ENCODE peak calls at places on chromosomes 12 and 14, in seven cellular contexts. Z, R, O, Y, Q, G and P are unnamed samples.

GRCh38 chr12:85688837-85689236 is 147.4 kb downstream of the RASSF9 start:
- DNase-seq in O (no peak), Q (peak), Y (no peak), G (no peak), Z (no peak), R (no peak), P (no peak)

GRCh38 chr14:90968025-90968424 is 92.4 kb downstream of the RPS6KA5 start:
- DNase-seq in G (no peak), R (no peak), O (no peak), Q (no peak), Z (no peak), Y (no peak), P (peak)

GRCh38 chr12:123533672-123534643 is at the start of gene RILPL1:
- DNase-seq in Q (peak), Y (peak), O (no peak), Z (no peak), G (peak), R (peak), P (no peak)

GRCh38 chr12:93785262-93786010 is 108.3 kb downstream of the CRADD start:
- DNase-seq in Z (no peak), O (peak), G (peak), Q (peak), Y (peak), R (peak), P (no peak)

GRCh38 chr12:56151672-56152131 is 685 bp upstream of the MYL6B start:
- DNase-seq in Z (no peak), Q (peak), Y (peak), O (peak), G (peak), R (peak), P (no peak)

GRCh38 chr12:117857632-117858274 is 111.0 kb downstream of the KSR2 start:
- DNase-seq in Q (peak), G (peak), Y (peak), O (no peak), Z (peak), R (peak), P (peak)

GRCh38 chr12:48351022-48351708 is 446 bp upstream of the ZNF641 start:
- DNase-seq in Z (no peak), Y (peak), O (peak), Q (peak), R (peak), G (no peak), P (peak)

GRCh38 chr14:57712698-57713097 is 153.2 kb downstream of the SLC35F4 start:
- DNase-seq in Z (no peak), Y (no peak), O (no peak), R (no peak), Q (no peak), G (no peak), P (no peak)

GRCh38 chr12:124318336-124319020 is 23.6 kb downstream of the RFLNA start:
- DNase-seq in Q (peak), Z (no peak), R (no peak), O (no peak), Y (no peak), G (no peak), P (no peak)

GRCh38 chr12:29656762-29657538 is 126.8 kb downstream of the TMTC1 start:
- DNase-seq in O (no peak), R (no peak), G (no peak), Q (no peak), Z (no peak), Y (no peak), P (no peak)

GRCh38 chr12:89140141-89140540 is 212.2 kb downstream of the DUSP6 start:
- DNase-seq in R (no peak), O (no peak), G (no peak), Y (no peak), Q (no peak), Z (no peak), P (no peak)

GRCh38 chr12:99455350-99456037 is 192.1 kb upstream of the GARIN6 start:
- DNase-seq in O (peak), R (peak), G (no peak), Q (peak), Y (no peak), Z (no peak), P (no peak)

GRCh38 chr14:68245146-68246073 is 425.8 kb downstream of the RAD51B start:
- DNase-seq in Y (no peak), O (no peak), R (no peak), Z (no peak), G (peak), Q (no peak), P (no peak)

GRCh38 chr12:57208946-57209282 is 7.7 kb upstream of the NXPH4 start:
- DNase-seq in Z (no peak), Q (no peak), G (no peak), Y (no peak), R (no peak), O (no peak), P (no peak)

GRCh38 chr14:73166399-73166798 is 30.1 kb downstream of the PSEN1 start:
- DNase-seq in Q (no peak), Z (no peak), O (no peak), Y (no peak), G (no peak), R (no peak), P (no peak)

GRCh38 chr14:69703047-69704046 is 63.6 kb upstream of the SRSF5 start:
- DNase-seq in G (no peak), R (no peak), O (no peak), Q (no peak), Z (no peak), Y (peak), P (peak)

GRCh38 chr12:15001733-15002471 is 29.1 kb downstream of the PDE6H start:
- DNase-seq in R (no peak), Q (peak), Y (peak), Z (no peak), G (no peak), O (no peak), P (no peak)

GRCh38 chr12:33588082-33588712 is 148.6 kb upstream of the SYT10 start:
- DNase-seq in Q (peak), Y (no peak), Z (no peak), O (no peak), R (no peak), G (peak), P (peak)

GRCh38 chr12:118357327-118358007 is 15.2 kb downstream of the TAOK3 start:
- DNase-seq in Z (peak), O (peak), R (peak), Q (no peak), G (peak), Y (no peak), P (peak)

GRCh38 chr12:27548301-27549199 is 24.5 kb downstream of the PPFIBP1 start:
- DNase-seq in Y (peak), G (no peak), R (no peak), Z (no peak), Q (no peak), O (no peak), P (no peak)

GRCh38 chr14:94173885-94174621 is at the start of gene PPP4R4:
- DNase-seq in Q (peak), Z (no peak), G (peak), O (peak), Y (peak), R (peak), P (peak)

GRCh38 chr12:119819322-119819721 is 57.8 kb downstream of the CIT start:
- DNase-seq in Z (no peak), G (no peak), O (no peak), Y (no peak), Q (no peak), R (no peak), P (no peak)

GRCh38 chr12:44375694-44376093 is 500.4 kb downstream of the NELL2 start:
- DNase-seq in G (no peak), Z (no peak), Q (no peak), Y (no peak), R (no peak), O (no peak), P (no peak)

GRCh38 chr12:2970744-2971143 is 11.5 kb downstream of the TEAD4 start:
- DNase-seq in Q (no peak), O (no peak), R (no peak), Y (no peak), Z (no peak), G (no peak), P (no peak)

GRCh38 chr12:113306382-113306781 is 28.5 kb downstream of the SLC8B1 start:
- DNase-seq in G (no peak), Z (no peak), R (no peak), Y (no peak), O (no peak), Q (no peak), P (no peak)

GRCh38 chr12:53227341-53227740 is 4.7 kb downstream of the RARG start:
- DNase-seq in O (no peak), G (no peak), Z (no peak), Y (no peak), R (no peak), Q (no peak), P (no peak)

GRCh38 chr14:104856869-104857860 is 7.9 kb upstream of the CEP170B start:
- DNase-seq in Z (no peak), Q (peak), Y (no peak), G (peak), R (no peak), O (no peak), P (no peak)

GRCh38 chr12:105316931-105317330 is 13.6 kb upstream of the C12orf75 start:
- DNase-seq in R (no peak), Q (no peak), Z (no peak), Y (no peak), O (no peak), G (no peak), P (no peak)

GRCh38 chr14:89139404-89140247 is 277.4 kb downstream of the FOXN3 start:
- DNase-seq in Z (no peak), R (no peak), Y (peak), G (no peak), O (no peak), Q (peak), P (no peak)

GRCh38 chr12:69239922-69240624 is 704 bp downstream of the CPSF6 start:
- DNase-seq in Q (peak), O (no peak), G (peak), R (peak), Z (no peak), Y (no peak), P (peak)
- TF ChIP-seq REST in Q (no peak), O (no peak), G (no peak), R (no peak), Z (no peak), Y (no peak), P (no peak)

GRCh38 chr14:101056446-101056845 is 152.9 kb upstream of the RTL1 start:
- DNase-seq in R (no peak), Y (no peak), Z (no peak), G (no peak), Q (no peak), O (no peak), P (no peak)
- TF ChIP-seq REST in R (no peak), Y (no peak), Z (no peak), G (no peak), Q (no peak), O (no peak), P (no peak)

GRCh38 chr12:116015525-116015924 is 262.0 kb downstream of the MED13L start:
- DNase-seq in R (peak), G (no peak), Q (peak), O (no peak), Z (no peak), Y (peak), P (no peak)
- TF ChIP-seq REST in R (no peak), G (no peak), Q (no peak), O (no peak), Z (no peak), Y (no peak), P (no peak)

DNA sequence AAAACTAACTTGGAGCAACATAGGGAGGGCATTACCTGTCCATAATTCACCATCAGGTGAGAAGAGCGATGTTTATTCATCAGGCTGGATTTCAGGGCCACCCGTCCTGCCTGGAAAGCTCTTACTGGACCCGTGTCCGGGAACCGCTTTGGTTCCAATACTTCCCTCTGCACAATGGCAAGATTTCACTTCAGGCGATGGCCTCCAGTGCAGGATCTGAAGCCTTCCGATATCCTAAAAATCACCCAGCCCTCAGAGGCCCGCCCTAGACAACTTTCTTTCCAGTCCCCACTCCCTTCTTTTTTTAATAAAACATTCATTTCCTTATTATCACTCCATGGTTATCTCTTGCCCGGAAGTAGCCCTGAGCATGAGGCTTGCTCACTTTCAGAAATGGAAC is 92.5 kb downstream of the BCL11B start:
- DNase-seq in R (no peak), Q (no peak), Y (no peak), G (no peak), O (no peak), Z (no peak), P (no peak)
- TF ChIP-seq REST in R (no peak), Q (no peak), Y (no peak), G (no peak), O (no peak), Z (no peak), P (no peak)

GRCh38 chr14:49882826-49883694 is 9.8 kb upstream of the ARF6 start:
- DNase-seq in Q (peak), R (no peak), Z (no peak), G (no peak), Y (no peak), O (no peak), P (no peak)
- TF ChIP-seq REST in Q (no peak), R (no peak), Z (no peak), G (no peak), Y (no peak), O (no peak), P (no peak)

DNA sequence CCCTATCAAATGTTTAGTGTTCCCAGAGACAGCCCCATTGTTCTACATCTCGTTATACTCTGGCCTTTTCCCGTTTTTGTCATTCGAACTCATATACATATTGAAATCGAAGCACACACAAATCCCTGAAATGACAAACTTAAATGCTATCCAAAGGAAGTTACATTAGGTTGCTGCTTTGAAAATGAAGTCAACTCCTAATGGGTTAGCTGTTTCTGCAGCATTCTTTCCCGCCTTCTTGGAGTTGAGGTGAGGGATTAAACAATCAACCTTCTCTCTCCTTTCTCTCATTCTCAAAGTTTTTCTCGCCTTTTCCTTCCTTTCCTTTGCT is 642 bp upstream of the PHC1 start:
- DNase-seq in Q (no peak), G (no peak), Y (no peak), R (no peak), Z (no peak), O (no peak), P (no peak)
- TF ChIP-seq REST in Q (no peak), G (no peak), Y (no peak), R (no peak), Z (no peak), O (no peak), P (no peak)

DNA sequence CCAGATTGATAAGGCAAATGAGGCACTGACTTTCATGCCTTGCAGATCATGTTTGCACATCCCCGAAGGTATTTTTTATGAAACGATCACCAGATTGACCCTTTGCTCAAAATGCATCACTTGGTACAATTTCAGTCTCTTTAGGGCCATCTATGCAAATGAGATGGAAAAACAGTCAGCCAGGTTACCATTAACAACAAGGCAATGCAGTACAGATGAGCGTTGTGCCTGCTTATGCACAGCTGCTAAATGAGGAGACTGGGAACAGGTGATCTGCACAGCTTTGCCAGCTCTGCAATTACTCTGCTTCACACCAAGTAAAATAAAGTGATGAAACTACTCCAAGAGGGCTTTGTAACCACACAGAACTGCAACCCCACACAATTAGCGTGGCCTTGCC is 26.1 kb upstream of the PLEKHG7 start:
- DNase-seq in Y (no peak), O (no peak), Q (no peak), G (no peak), R (no peak), Z (no peak), P (no peak)
- TF ChIP-seq REST in Y (no peak), O (no peak), Q (no peak), G (no peak), R (no peak), Z (no peak), P (no peak)

GRCh38 chr14:44170099-44170498 is 337.0 kb downstream of the FSCB start:
- DNase-seq in Q (no peak), Z (no peak), O (no peak), G (no peak), Y (no peak), R (no peak), P (no peak)

GRCh38 chr14:44168566-44168965 is 338.5 kb downstream of the FSCB start:
- DNase-seq in Z (no peak), R (no peak), G (no peak), O (no peak), Q (no peak), Y (no peak), P (no peak)

GRCh38 chr14:44165286-44165685 is 341.8 kb downstream of the FSCB start:
- DNase-seq in R (no peak), O (no peak), Y (no peak), G (no peak), Q (no peak), Z (no peak), P (no peak)

GRCh38 chr14:44166611-44167010 is 340.5 kb downstream of the FSCB start:
- DNase-seq in R (no peak), Y (no peak), Q (no peak), O (no peak), G (no peak), Z (no peak), P (no peak)

GRCh38 chr14:44170554-44170953 is 336.5 kb downstream of the FSCB start:
- DNase-seq in Y (no peak), G (no peak), O (no peak), Z (no peak), R (no peak), Q (no peak), P (no peak)
- TF ChIP-seq REST in Y (no peak), G (no peak), O (no peak), Z (no peak), R (no peak), Q (no peak), P (no peak)